ENCODE peak calls at places on chromosomes 13 and 19, in four cellular contexts. G is gastrocnemius medialis, K is esophagus squamous epithelium, T is endothelial cell of umbilical vein. M is an unnamed sample.

GRCh38 chr13:95677564-95678386 is 836 bp downstream of the DNAJC3 start:
- DNase-seq in K (no peak), G (peak; percentile 9), T (peak; percentile 49), M (no peak)

GRCh38 chr19:55258476-55258827 is 365 bp downstream of the PPP6R1 start:
- DNase-seq in G (no peak), T (no peak), K (no peak), M (no peak)

GRCh38 chr13:107124129-107124718 is 556.3 kb upstream of the ARGLU1 start:
- DNase-seq in G (no peak), K (no peak), T (peak; percentile 54), M (no peak)

GRCh38 chr13:59906413-59907027 is 257.2 kb downstream of the DIAPH3 start:
- DNase-seq in K (no peak), T (peak; percentile 47), G (no peak), M (no peak)

GRCh38 chr13:44713793-44714469 is 137.8 kb upstream of the TSC22D1 start:
- DNase-seq in T (peak; percentile 81), G (no peak), K (no peak), M (no peak)

GRCh38 chr19:13953021-13953531 is 767 bp downstream of the DCAF15 start:
- DNase-seq in G (no peak), T (peak; percentile 15), K (no peak), M (no peak)

GRCh38 chr13:80528733-80529132 is 187.8 kb upstream of the SPRY2 start:
- DNase-seq in T (no peak), K (no peak), G (no peak), M (no peak)

GRCh38 chr19:750640-751423 is at the start of gene MISP:
- DNase-seq in K (no peak), T (no peak), G (no peak), M (no peak)

GRCh38 chr19:6685962-6686627 is 16.1 kb upstream of the TNFSF14 start:
- DNase-seq in K (no peak), G (no peak), T (no peak), M (no peak)

GRCh38 chr19:42052241-42052863 is 17.7 kb downstream of the GRIK5 start:
- DNase-seq in K (no peak), T (no peak), G (no peak), M (no peak)

GRCh38 chr19:54451997-54452396 is 3.0 kb downstream of the LENG8 start:
- DNase-seq in T (no peak), G (no peak), K (no peak), M (no peak)

GRCh38 chr13:34371645-34372044 is 553.7 kb downstream of the RFC3 start:
- DNase-seq in G (no peak), K (no peak), T (no peak), M (no peak)

GRCh38 chr19:39136225-39136940 is 10.8 kb downstream of the PAK4 start:
- DNase-seq in G (no peak), K (no peak), T (no peak), M (no peak)

GRCh38 chr13:110102053-110102452 is 204.9 kb downstream of the COL4A1 start:
- DNase-seq in T (no peak), K (no peak), G (no peak), M (peak; percentile 79)

GRCh38 chr13:20769834-20770233 is 3.9 kb downstream of the EEF1AKMT1 start:
- DNase-seq in T (no peak), K (no peak), G (no peak), M (no peak)
- H3K36me3 ChIP-seq in T (no peaks in the 10 kb centered on the region), K (no peaks in the 10 kb centered on the region), G (peaks cover 18% of the 10 kb centered on the region), M (no peaks in the 10 kb centered on the region)

GRCh38 chr13:96984061-96984508 is 10.2 kb downstream of the OXGR1 start:
- DNase-seq in G (no peak), T (peak; percentile 75), K (no peak), M (no peak)
- TF ChIP-seq CTCF in G (no peak), T (no peak), K (peak; percentile 15), M (no peak)

GRCh38 chr19:47093254-47093653 is 20.3 kb downstream of the ZC3H4 start:
- DNase-seq in T (no peak), G (no peak), K (no peak), M (no peak)

GRCh38 chr19:47086280-47086679 is 27.3 kb downstream of the ZC3H4 start:
- DNase-seq in T (no peak), G (no peak), K (no peak), M (no peak)

GRCh38 chr19:47084879-47085439 is 28.6 kb downstream of the ZC3H4 start:
- DNase-seq in K (no peak), T (no peak), G (no peak), M (no peak)

GRCh38 chr19:47093841-47094240 is 19.7 kb downstream of the ZC3H4 start:
- DNase-seq in K (no peak), G (no peak), T (no peak), M (no peak)

GRCh38 chr19:47089767-47090350 is 23.7 kb downstream of the ZC3H4 start:
- DNase-seq in T (no peak), G (no peak), K (no peak), M (no peak)
- H3K36me3 ChIP-seq in T (peaks cover 6% of the 10 kb centered on the region), G (peaks cover 73% of the 10 kb centered on the region), K (peaks cover 34% of the 10 kb centered on the region), M (peaks cover 68% of the 10 kb centered on the region)

DNA sequence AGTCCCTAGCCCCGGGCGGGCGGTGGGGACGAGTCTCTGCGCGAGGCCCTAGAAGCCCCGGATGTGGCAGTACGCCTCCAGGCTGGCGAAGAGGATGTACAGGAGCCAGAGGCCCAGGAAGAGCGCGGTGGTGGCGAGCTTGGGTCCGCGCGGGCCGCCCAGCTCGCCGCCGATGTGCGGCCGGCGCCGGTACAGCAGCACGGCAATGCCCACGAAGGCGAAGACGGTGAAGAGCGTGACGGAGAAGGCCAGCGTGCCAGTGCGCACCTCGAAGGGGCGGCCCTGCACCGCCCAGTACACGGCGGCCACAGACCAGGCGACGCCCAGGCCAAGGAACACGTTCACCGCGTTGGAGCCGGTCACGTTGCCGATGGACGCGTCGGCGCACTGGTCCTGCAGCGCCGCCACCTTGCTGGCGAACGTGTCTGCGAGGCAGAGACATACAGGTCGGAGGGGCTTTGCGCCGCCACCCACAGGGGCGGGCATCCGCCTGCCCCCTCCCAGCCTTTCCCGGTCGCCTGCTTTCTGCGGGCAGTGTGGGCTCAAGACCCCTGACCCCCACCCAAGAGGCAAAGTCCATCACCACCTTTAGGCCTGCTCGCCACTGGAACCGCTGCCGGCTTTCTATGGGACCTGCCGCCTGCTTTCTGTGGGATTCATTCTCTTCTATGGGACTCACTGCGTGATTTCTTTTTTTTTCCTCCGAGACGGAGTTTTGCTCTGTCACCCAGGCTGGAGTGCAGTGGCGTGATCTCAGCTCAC is 10.9 kb upstream of the MEIS3 start:
- DNase-seq in K (no peak), G (no peak), T (peak; percentile 42), M (no peak)
- TF ChIP-seq CTCF in K (peak; percentile 29), G (no peak), T (peak; percentile 45), M (no peak)

GRCh38 chr19:52725528-52725961 is 9.3 kb downstream of the ZNF611 start:
- DNase-seq in G (no peak), T (no peak), K (no peak), M (no peak)
- H3K36me3 ChIP-seq in G (peaks cover 31% of the 10 kb centered on the region), T (no peaks in the 10 kb centered on the region), K (peaks cover 6% of the 10 kb centered on the region), M (peaks cover 19% of the 10 kb centered on the region)

GRCh38 chr19:34926685-34927375 is at the start of gene ZNF30:
- DNase-seq in T (peak; percentile 92), K (peak; percentile 16), G (peak; percentile 81), M (no peak)

GRCh38 chr19:34925278-34925855 is 1.3 kb upstream of the ZNF30 start:
- DNase-seq in G (no peak), T (no peak), K (no peak), M (no peak)

GRCh38 chr19:34926361-34926684 is 380 bp upstream of the ZNF30 start:
- DNase-seq in G (no peak), T (no peak), K (no peak), M (no peak)
- TF ChIP-seq CTCF in G (no peak), T (no peak), K (no peak), M (no peak)

M was measured in vagina.